ENCODE peak calls at places on chromosome 11, in six cellular contexts. O, G, E, Z, H and P are unnamed samples.
A peak's percentile ranks its signal among the peaks of the same experiment; 100 is the strongest.

GRCh38 chr11:3107608-3108182 is 50.5 kb upstream of the CARS1 start:
- DNase-seq in Z (no peak), G (no peak), H (no peak), E (no peak), O (peak; percentile 62), P (no peak)

GRCh38 chr11:77347962-77348361 is 46.5 kb upstream of the GDPD4 start:
- DNase-seq in G (no peak), H (no peak), Z (no peak), E (no peak), O (no peak), P (no peak)

GRCh38 chr11:46346886-46347636 is at the start of gene DGKZ:
- DNase-seq in E (peak; percentile 90), G (peak; percentile 96), H (peak; percentile 81), Z (peak; percentile 97), O (peak; percentile 93), P (no peak)

GRCh38 chr11:73257342-73258103 is 14.6 kb upstream of the P2RY6 start:
- DNase-seq in H (peak; percentile 87), E (no peak), G (no peak), Z (no peak), O (peak; percentile 57), P (no peak)

GRCh38 chr11:45369294-45369693 is 83.2 kb upstream of the SYT13 start:
- DNase-seq in H (no peak), Z (no peak), O (no peak), G (no peak), E (no peak), P (no peak)

GRCh38 chr11:90220391-90220790 is 2.5 kb downstream of the CHORDC1 start:
- DNase-seq in H (peak; percentile 69), E (no peak), G (peak; percentile 40), O (no peak), Z (peak; percentile 46), P (no peak)

GRCh38 chr11:69368119-69368880 is 74.3 kb downstream of the MYEOV start:
- DNase-seq in Z (no peak), E (no peak), H (no peak), O (peak; percentile 48), G (no peak), P (no peak)

GRCh38 chr11:21810650-21811049 is 382.2 kb upstream of the ANO5 start:
- DNase-seq in O (no peak), E (no peak), H (peak; percentile 13), Z (no peak), G (no peak), P (no peak)

GRCh38 chr11:84117394-84117793 is 831.2 kb upstream of the CCDC90B start:
- DNase-seq in H (no peak), O (no peak), E (no peak), Z (no peak), G (no peak), P (no peak)

GRCh38 chr11:92779746-92780145 is 189.7 kb upstream of the MTNR1B start:
- DNase-seq in Z (no peak), H (no peak), G (no peak), E (no peak), O (no peak), P (no peak)

GRCh38 chr11:76665172-76665571 is 5.4 kb downstream of the LRRC32 start:
- DNase-seq in E (no peak), O (peak; percentile 41), G (peak; percentile 32), H (no peak), Z (no peak), P (no peak)

GRCh38 chr11:73359930-73360742 is 16.1 kb upstream of the RELT start:
- DNase-seq in H (peak; percentile 53), Z (no peak), E (peak; percentile 58), O (no peak), G (peak; percentile 60), P (no peak)

GRCh38 chr11:74371269-74372039 is 26.8 kb downstream of the PGM2L1 start:
- DNase-seq in E (no peak), G (no peak), H (peak; percentile 44), O (no peak), Z (no peak), P (no peak)

GRCh38 chr11:77501748-77502147 is 27.9 kb upstream of the PAK1 start:
- DNase-seq in E (no peak), H (no peak), O (no peak), Z (no peak), G (no peak), P (no peak)

GRCh38 chr11:109819410-109819809 is 273.8 kb upstream of the ZC3H12C start:
- DNase-seq in E (no peak), G (no peak), Z (no peak), O (no peak), H (no peak), P (no peak)

DNA sequence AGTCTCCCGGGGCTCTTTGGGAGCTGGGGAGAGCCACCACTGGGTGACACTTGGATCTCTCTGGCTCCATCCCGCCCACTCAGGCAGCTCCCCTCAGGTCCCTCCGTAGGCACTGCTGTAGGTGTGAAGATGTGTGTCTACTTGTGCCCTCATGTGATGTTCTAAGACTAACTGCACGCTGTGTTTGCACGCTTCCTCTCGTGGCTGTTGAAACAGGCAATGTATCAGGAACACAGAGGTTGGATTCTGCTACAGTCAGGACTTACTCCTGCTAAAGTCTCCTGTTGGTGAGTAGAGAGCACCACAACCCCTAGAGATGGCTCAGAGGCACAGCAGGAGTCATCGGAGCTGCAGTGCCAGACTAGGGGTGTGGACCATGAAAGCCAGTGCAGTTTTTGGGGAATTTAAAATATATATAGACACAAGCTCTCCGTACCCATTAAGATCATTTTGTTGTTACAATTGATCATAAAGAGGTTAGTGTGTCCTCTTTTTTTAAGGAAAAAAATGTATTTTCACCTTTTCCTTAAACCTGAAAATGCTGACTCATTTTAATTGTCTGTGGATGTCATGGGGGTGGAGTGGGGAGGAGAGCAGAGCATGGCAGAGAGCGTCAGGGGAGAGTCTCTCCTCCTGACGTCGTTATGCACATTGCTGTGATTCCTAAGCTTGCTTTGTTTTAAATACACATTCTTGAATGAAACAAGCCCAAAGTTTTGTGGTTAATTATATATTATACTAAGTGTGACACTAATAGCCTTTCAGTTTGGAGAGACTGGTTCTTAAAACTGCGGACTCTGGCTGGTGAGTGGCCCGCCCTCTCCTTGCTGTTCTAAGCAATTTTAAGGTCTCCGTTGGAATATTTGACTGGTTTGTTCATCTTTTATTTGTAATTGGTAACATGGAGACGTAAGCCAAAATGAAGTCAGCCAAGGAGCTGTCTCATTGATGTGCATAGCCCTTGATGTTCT is 16.2 kb upstream of the CTTN start:
- DNase-seq in O (peak; percentile 56), Z (no peak), H (peak; percentile 60), E (no peak), G (no peak), P (no peak)
- TF ChIP-seq CTCF in O (no peak), Z (no peak), H (peak; percentile 4), E (no peak), G (no peak), P (no peak)

GRCh38 chr11:87423161-87423560 is 385.4 kb downstream of the TMEM135 start:
- DNase-seq in E (no peak), Z (no peak), H (no peak), O (no peak), G (no peak), P (no peak)

GRCh38 chr11:87422566-87422965 is 384.8 kb downstream of the TMEM135 start:
- DNase-seq in E (no peak), Z (no peak), G (no peak), H (no peak), O (no peak), P (no peak)

GRCh38 chr11:87421422-87421821 is 383.7 kb downstream of the TMEM135 start:
- DNase-seq in G (peak; percentile 54), H (peak; percentile 92), O (no peak), E (peak; percentile 73), Z (peak; percentile 51), P (peak; percentile 39)

GRCh38 chr11:87417951-87418350 is 380.2 kb downstream of the TMEM135 start:
- DNase-seq in H (no peak), G (no peak), E (no peak), O (no peak), Z (no peak), P (no peak)
- TF ChIP-seq CTCF in H (no peak), G (no peak), E (no peak), O (no peak), Z (no peak), P (no peak)

GRCh38 chr11:64714664-64715063 is 8.3 kb downstream of the NRXN2 start:
- DNase-seq in H (no peak), E (no peak), O (no peak), Z (no peak), G (no peak), P (no peak)
- TF ChIP-seq CTCF in H (no peak), E (no peak), O (no peak), Z (no peak), G (no peak), P (no peak)

DNA sequence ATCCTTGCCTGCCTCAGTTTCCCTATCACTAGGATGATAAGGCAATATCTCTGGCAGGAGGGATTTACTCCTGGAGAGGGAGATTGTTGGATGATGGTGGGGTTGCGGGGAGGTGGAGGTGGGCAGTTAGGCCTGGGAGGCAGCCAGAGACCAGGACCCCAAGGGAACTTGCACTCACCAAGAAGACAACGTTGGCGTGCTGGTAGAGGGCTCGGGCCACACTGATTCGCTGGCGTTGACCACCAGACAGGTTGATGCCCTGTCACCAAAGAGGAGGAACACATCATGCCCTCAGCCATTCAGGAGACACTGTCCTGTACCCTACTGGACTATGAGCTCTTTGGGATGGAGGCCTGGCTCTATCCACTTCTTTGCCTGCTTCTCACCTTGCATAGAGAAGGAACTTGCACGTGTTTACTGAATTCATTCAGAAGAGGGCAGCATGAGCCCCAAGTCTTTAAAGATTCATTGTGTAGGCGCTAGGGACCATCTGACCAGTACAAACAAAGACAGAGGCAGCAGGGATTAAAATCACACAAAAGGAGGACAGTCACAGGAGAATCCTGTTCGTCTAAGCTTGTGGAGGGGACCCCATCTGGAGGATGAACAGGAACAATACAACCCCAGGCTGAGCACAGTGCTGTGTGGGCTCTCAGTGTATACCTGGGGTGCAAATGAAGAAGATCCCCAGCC is 24.2 kb upstream of the KCNJ11 start:
- DNase-seq in H (no peak), G (no peak), Z (no peak), O (no peak), E (no peak), P (no peak)
- TF ChIP-seq CTCF in H (no peak), G (no peak), Z (no peak), O (no peak), E (no peak), P (no peak)

GRCh38 chr11:47553417-47553746 is 450 bp upstream of the CELF1 start:
- DNase-seq in H (peak; percentile 51), E (no peak), O (no peak), Z (peak; percentile 38), G (no peak), P (no peak)
- TF ChIP-seq CTCF in H (no peak), E (no peak), O (no peak), Z (no peak), G (no peak), P (no peak)

GRCh38 chr11:60482361-60482760 is 10.2 kb upstream of the MS4A12 start:
- DNase-seq in Z (no peak), H (no peak), E (no peak), O (no peak), G (no peak), P (peak; percentile 52)

GRCh38 chr11:60485987-60486386 is 6.6 kb upstream of the MS4A12 start:
- DNase-seq in E (peak; percentile 90), Z (peak; percentile 89), O (no peak), G (peak; percentile 87), H (no peak), P (peak; percentile 90)
- TF ChIP-seq CTCF in E (peak; percentile 97), Z (peak; percentile 87), O (no peak), G (peak; percentile 86), H (no peak), P (peak; percentile 92)